ENCODE peak calls at places on chromosomes 5 and 9, in four cellular contexts. One of them, this sample, is unnamed.

GRCh38 chr9:19104528-19105282 is 2.0 kb upstream of the HAUS6 start:
- DNase-seq in K562: no peak
- DNase-seq in HepG2: no peak
- DNase-seq in HCT116: no peak
- DNase-seq in this sample: no peak

GRCh38 chr9:92332577-92333287 is 7.0 kb downstream of the CENPP start:
- DNase-seq in K562: no peak
- DNase-seq in HepG2: no peak
- DNase-seq in HCT116: no peak
- DNase-seq in this sample: no peak

GRCh38 chr5:342501-343460 is 21.3 kb downstream of the AHRR start:
- DNase-seq in K562: no peak
- DNase-seq in HepG2: no peak
- DNase-seq in HCT116: no peak
- DNase-seq in this sample: no peak

GRCh38 chr5:34762321-34762871 is 76.6 kb upstream of the TTC23L start:
- DNase-seq in K562: no peak
- DNase-seq in HCT116: no peak
- DNase-seq in HepG2: no peak
- DNase-seq in this sample: no peak

GRCh38 chr5:60516688-60517087 is 183.3 kb downstream of the DEPDC1B start:
- DNase-seq in HepG2: no peak
- DNase-seq in HCT116: no peak
- DNase-seq in K562: no peak
- DNase-seq in this sample: peak; percentile 45

GRCh38 chr5:35160486-35161116 is 69.7 kb downstream of the PRLR start:
- DNase-seq in HCT116: no peak
- DNase-seq in HepG2: no peak
- DNase-seq in K562: no peak
- DNase-seq in this sample: no peak

GRCh38 chr5:114097570-114097969 is 264.3 kb upstream of the KCNN2 start:
- DNase-seq in HCT116: no peak
- DNase-seq in K562: no peak
- DNase-seq in HepG2: no peak
- DNase-seq in this sample: no peak

GRCh38 chr5:98639258-98639657 is 134.2 kb upstream of the RGMB start:
- DNase-seq in HCT116: no peak
- DNase-seq in HepG2: no peak
- DNase-seq in K562: no peak
- DNase-seq in this sample: no peak

GRCh38 chr9:69918317-69918716 is 97.7 kb downstream of the CFAP95 start:
- DNase-seq in HCT116: no peak
- DNase-seq in K562: no peak
- DNase-seq in HepG2: no peak
- DNase-seq in this sample: no peak

GRCh38 chr9:136961279-136962065 is 9.4 kb downstream of the LCN12 start:
- DNase-seq in HCT116: no peak
- DNase-seq in K562: no peak
- DNase-seq in HepG2: no peak
- DNase-seq in this sample: no peak

GRCh38 chr5:158478139-158478538 is 619.2 kb upstream of the CLINT1 start:
- DNase-seq in HCT116: no peak
- DNase-seq in HepG2: no peak
- DNase-seq in K562: no peak
- DNase-seq in this sample: no peak

GRCh38 chr9:111961011-111961410 is 64.4 kb downstream of the UGCG start:
- DNase-seq in HCT116: no peak
- DNase-seq in HepG2: no peak
- DNase-seq in K562: no peak
- DNase-seq in this sample: no peak

GRCh38 chr9:137139468-137140150 is 655 bp downstream of the GRIN1 start:
- DNase-seq in HCT116: no peak
- DNase-seq in K562: no peak
- DNase-seq in HepG2: no peak
- DNase-seq in this sample: no peak

GRCh38 chr5:112862085-112862484 is 998 bp downstream of the SRP19 start:
- DNase-seq in HCT116: no peak
- DNase-seq in HepG2: peak; percentile 20
- DNase-seq in K562: peak; percentile 24
- DNase-seq in this sample: no peak

GRCh38 chr9:97982191-97982718 is 886 bp upstream of the ANP32B start:
- DNase-seq in HCT116: no peak
- DNase-seq in HepG2: no peak
- DNase-seq in K562: no peak
- DNase-seq in this sample: no peak

GRCh38 chr5:158642852-158643251 is 456.9 kb downstream of the EBF1 start:
- DNase-seq in HepG2: no peak
- DNase-seq in HCT116: no peak
- DNase-seq in K562: no peak
- DNase-seq in this sample: no peak

GRCh38 chr5:115435776-115436712 is 108.5 kb downstream of the FEM1C start:
- DNase-seq in K562: no peak
- DNase-seq in HepG2: no peak
- DNase-seq in HCT116: no peak
- DNase-seq in this sample: no peak

GRCh38 chr9:126235350-126235740 is 91.3 kb upstream of the MVB12B start:
- DNase-seq in HCT116: no peak
- DNase-seq in HepG2: no peak
- DNase-seq in K562: no peak
- DNase-seq in this sample: no peak

GRCh38 chr5:14339467-14339866 is 196.3 kb downstream of the TRIO start:
- DNase-seq in HCT116: no peak
- DNase-seq in HepG2: no peak
- DNase-seq in K562: no peak
- DNase-seq in this sample: no peak

GRCh38 chr9:115938479-115938878 is 215.1 kb upstream of the PAPPA start:
- DNase-seq in HCT116: no peak
- DNase-seq in HepG2: no peak
- DNase-seq in K562: no peak
- DNase-seq in this sample: no peak

GRCh38 chr5:135448796-135449507 is 1.8 kb upstream of the DCANP1 start:
- DNase-seq in HCT116: no peak
- DNase-seq in HepG2: no peak
- DNase-seq in K562: no peak
- DNase-seq in this sample: no peak

GRCh38 chr5:38382898-38383297 is 124.5 kb downstream of the EGFLAM start:
- DNase-seq in K562: peak; percentile 84
- DNase-seq in HCT116: peak; percentile 80
- DNase-seq in HepG2: peak; percentile 85
- DNase-seq in this sample: peak; percentile 69

GRCh38 chr9:138064547-138064946 is 187.0 kb downstream of the CACNA1B start:
- DNase-seq in HCT116: no peak
- DNase-seq in K562: no peak
- DNase-seq in HepG2: no peak
- DNase-seq in this sample: no peak

GRCh38 chr5:124742983-124743533 is 3.4 kb downstream of the ZNF608 start:
- DNase-seq in K562: no peak
- DNase-seq in HepG2: peak; percentile 24
- DNase-seq in HCT116: peak; percentile 81
- DNase-seq in this sample: peak; percentile 38

GRCh38 chr5:11564716-11565115 is 339.5 kb downstream of the CTNND2 start:
- DNase-seq in HCT116: no peak
- DNase-seq in K562: no peak
- DNase-seq in HepG2: no peak
- DNase-seq in this sample: no peak

GRCh38 chr9:102867488-102867887 is 127.6 kb upstream of the CYLC2 start:
- DNase-seq in K562: no peak
- DNase-seq in HepG2: peak; percentile 1
- DNase-seq in HCT116: no peak
- DNase-seq in this sample: no peak

GRCh38 chr5:17343675-17344074 is 126.2 kb downstream of the BASP1 start:
- DNase-seq in HepG2: no peak
- DNase-seq in HCT116: peak; percentile 2
- DNase-seq in K562: no peak
- DNase-seq in this sample: no peak

GRCh38 chr9:113896713-113897112 is 20.6 kb downstream of the ZNF618 start:
- DNase-seq in HepG2: no peak
- DNase-seq in K562: no peak
- DNase-seq in HCT116: no peak
- DNase-seq in this sample: no peak

GRCh38 chr5:42595597-42595996 is 161.0 kb upstream of the CCDC152 start:
- DNase-seq in HCT116: no peak
- DNase-seq in K562: no peak
- DNase-seq in HepG2: no peak
- DNase-seq in this sample: no peak

GRCh38 chr5:172648008-172648359 is 6.9 kb downstream of the NEURL1B start:
- DNase-seq in HCT116: no peak
- DNase-seq in K562: no peak
- DNase-seq in HepG2: no peak
- DNase-seq in this sample: no peak

GRCh38 chr5:172645271-172645670 is 4.2 kb downstream of the NEURL1B start:
- DNase-seq in K562: no peak
- DNase-seq in HCT116: no peak
- DNase-seq in HepG2: no peak
- DNase-seq in this sample: no peak

GRCh38 chr5:172646716-172647285 is 5.7 kb downstream of the NEURL1B start:
- DNase-seq in K562: peak; percentile 44
- DNase-seq in HepG2: peak; percentile 25
- DNase-seq in HCT116: no peak
- DNase-seq in this sample: no peak

GRCh38 chr5:172648755-172649154 is 7.7 kb downstream of the NEURL1B start:
- DNase-seq in HepG2: no peak
- DNase-seq in K562: no peak
- DNase-seq in HCT116: no peak
- DNase-seq in this sample: no peak

DNA sequence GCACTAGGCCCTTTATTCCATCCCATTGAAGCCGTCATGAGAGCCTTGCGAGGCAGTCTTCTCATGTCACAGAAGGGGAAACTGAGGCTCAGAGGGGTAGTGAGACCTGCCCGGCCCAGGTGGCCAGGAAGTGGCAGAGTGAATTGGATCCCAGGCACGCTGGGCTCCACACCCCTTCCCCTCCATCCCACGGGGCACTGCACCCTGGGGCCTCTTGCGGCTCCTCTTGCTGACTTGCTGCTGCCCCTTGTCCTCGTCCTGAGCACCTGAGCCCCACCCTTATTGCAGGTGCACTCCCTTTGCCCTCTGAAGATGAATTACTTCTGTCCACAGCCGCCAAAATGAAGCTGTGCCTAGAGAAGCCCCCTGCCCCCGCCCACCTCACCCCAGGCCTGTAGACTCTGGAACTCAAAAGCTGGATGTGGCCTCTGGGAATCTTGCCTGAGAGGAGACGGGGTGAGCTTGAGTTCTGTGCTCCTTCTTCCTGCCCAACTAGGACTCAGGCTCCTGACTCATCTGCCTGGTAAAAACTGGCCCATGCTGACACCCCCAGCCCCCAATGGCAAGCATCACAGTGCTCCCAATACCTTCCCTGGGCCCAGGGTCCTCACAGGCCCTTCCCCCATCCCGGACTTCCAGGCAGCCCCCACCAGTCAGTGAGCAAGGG is 6.4 kb downstream of the NEURL1B start:
- DNase-seq in HCT116: no peak
- DNase-seq in HepG2: no peak
- DNase-seq in K562: no peak
- DNase-seq in this sample: no peak
- TF ChIP-seq SRF in HCT116: no peak
- TF ChIP-seq SRF in HepG2: no peak
- TF ChIP-seq SRF in K562: no peak
- TF ChIP-seq SRF in this sample: no peak

GRCh38 chr5:131150408-131150807 is 14.6 kb downstream of the HINT1 start:
- DNase-seq in K562: no peak
- DNase-seq in HepG2: no peak
- DNase-seq in HCT116: no peak
- DNase-seq in this sample: no peak

GRCh38 chr5:131151216-131151615 is 13.8 kb downstream of the HINT1 start:
- DNase-seq in HCT116: no peak
- DNase-seq in HepG2: no peak
- DNase-seq in K562: no peak
- DNase-seq in this sample: no peak

GRCh38 chr5:131156971-131157370 is 8.1 kb downstream of the HINT1 start:
- DNase-seq in HCT116: no peak
- DNase-seq in K562: no peak
- DNase-seq in HepG2: no peak
- DNase-seq in this sample: no peak

GRCh38 chr5:131160134-131160533 is 4.9 kb downstream of the HINT1 start:
- DNase-seq in HCT116: no peak
- DNase-seq in K562: no peak
- DNase-seq in HepG2: no peak
- DNase-seq in this sample: no peak

DNA sequence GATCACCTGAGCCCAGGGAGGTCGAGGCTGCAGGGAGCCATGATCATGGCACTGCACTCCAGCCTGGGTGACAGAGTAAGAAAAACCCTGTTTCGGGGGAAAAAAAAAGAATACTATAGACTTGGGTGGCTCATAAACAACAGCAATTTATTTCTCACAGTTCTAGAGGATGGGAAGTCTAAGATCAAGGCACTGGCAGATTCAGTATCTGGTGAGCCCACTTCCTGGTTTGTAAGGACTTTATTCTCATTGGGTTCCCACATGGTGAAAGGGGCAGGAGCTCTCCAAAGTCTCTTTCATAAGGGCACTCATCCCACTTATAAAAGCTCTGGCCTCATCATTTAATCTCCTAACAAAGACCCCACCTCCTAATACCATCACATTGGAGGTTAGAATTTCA is 8.7 kb downstream of the HINT1 start:
- DNase-seq in HepG2: no peak
- DNase-seq in K562: no peak
- DNase-seq in HCT116: no peak
- DNase-seq in this sample: no peak
- TF ChIP-seq FOSL1 in HepG2: no peak
- TF ChIP-seq FOSL1 in K562: no peak
- TF ChIP-seq FOSL1 in HCT116: no peak
- TF ChIP-seq FOSL1 in this sample: no peak

GRCh38 chr9:123997665-123998277 is 13.8 kb upstream of the LHX2 start:
- DNase-seq in K562: no peak
- DNase-seq in HepG2: no peak
- DNase-seq in HCT116: no peak
- DNase-seq in this sample: peak; percentile 62
- TF ChIP-seq SRF in K562: no peak
- TF ChIP-seq SRF in HepG2: no peak
- TF ChIP-seq SRF in HCT116: no peak
- TF ChIP-seq SRF in this sample: no peak

DNA sequence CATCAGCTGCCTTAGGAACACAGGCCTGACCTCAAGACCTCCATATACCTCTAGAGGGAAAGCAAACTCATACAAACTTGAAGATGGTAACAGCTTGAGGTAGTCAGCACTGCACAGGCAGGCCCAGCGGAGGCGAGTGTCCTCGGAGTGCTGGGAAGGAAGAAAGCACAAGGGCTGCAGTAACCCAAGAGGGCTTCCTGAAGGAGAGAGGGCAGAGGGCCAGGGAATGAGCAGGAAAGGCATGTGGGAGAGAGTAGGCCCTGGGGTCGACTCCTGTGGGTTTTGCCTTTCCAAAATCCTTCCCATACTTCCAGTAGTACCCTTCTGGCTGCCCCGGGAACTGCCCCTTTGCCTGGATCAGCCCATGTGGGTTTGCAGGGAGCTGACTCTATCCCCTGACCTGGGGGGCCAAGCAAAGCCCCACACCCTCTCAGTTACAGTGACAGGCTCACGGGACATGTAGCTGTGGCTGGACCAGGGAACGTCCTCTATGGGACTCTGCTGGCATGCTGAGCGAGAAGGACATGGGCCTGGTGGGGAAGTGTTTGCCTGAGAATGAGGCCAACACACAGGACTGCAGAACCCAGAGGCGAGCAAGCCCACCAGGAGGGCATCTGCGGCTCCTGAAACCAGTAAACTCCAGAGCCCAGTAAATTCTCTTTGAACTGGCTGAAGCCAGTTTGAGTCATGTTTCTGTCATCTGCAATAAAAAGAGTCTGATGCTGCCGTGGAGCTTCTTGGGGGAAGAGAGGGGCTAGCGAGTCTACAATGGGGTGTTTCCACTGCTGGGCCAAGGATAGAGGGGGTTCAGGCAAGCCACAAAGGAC is 64.1 kb downstream of the COL23A1 start:
- DNase-seq in HepG2: no peak
- DNase-seq in HCT116: no peak
- DNase-seq in K562: no peak
- DNase-seq in this sample: no peak
- TF ChIP-seq FOSL1 in HepG2: no peak
- TF ChIP-seq FOSL1 in HCT116: no peak
- TF ChIP-seq FOSL1 in K562: no peak
- TF ChIP-seq FOSL1 in this sample: no peak

This sample was measured in H1.